ENCODE peak calls at places on chromosomes 11 and 22, in four cellular contexts. A is DND-41, Q is kidney, N is GM12865. D is an unnamed sample.

GRCh38 chr22:27676545-27677188 is 124.9 kb downstream of the MN1 start:
- DNase-seq in A (no peak), Q (no peak), N (no peak), D (no peak)

GRCh38 chr11:69094111-69094914 is 45.6 kb downstream of the TPCN2 start:
- DNase-seq in A (no peak), Q (peak; percentile 61), N (no peak), D (no peak)

GRCh38 chr22:28027453-28028448 is 108.7 kb upstream of the PITPNB start:
- DNase-seq in A (no peak), Q (no peak), N (no peak), D (no peak)

GRCh38 chr11:7332962-7333361 is 81.3 kb downstream of the SYT9 start:
- DNase-seq in A (no peak), Q (no peak), N (no peak), D (no peak)

GRCh38 chr11:109088061-109088460 is 333.9 kb upstream of the C11orf87 start:
- DNase-seq in A (no peak), Q (no peak), N (no peak), D (no peak)

GRCh38 chr11:69862797-69863543 is 43.8 kb upstream of the FGF3 start:
- DNase-seq in A (no peak), Q (no peak), N (no peak), D (no peak)

GRCh38 chr11:80592546-80592945 is 1151.7 kb upstream of the TENM4 start:
- DNase-seq in A (no peak), Q (no peak), N (no peak), D (no peak)

GRCh38 chr11:83819936-83820549 is 533.9 kb upstream of the CCDC90B start:
- DNase-seq in A (no peak), Q (no peak), N (peak; percentile 26), D (no peak)

GRCh38 chr11:17224727-17225126 is 16.9 kb upstream of the PIK3C2A start:
- DNase-seq in A (no peak), Q (no peak), N (no peak), D (no peak)

GRCh38 chr11:75328426-75329277 is 22.8 kb downstream of the ARRB1 start:
- DNase-seq in A (peak; percentile 84), Q (no peak), N (peak; percentile 55), D (no peak)

GRCh38 chr22:48276933-48277867 is 1514.8 kb downstream of the TBC1D22A start:
- DNase-seq in A (no peak), Q (peak; percentile 55), N (no peak), D (no peak)

GRCh38 chr22:38172489-38173155 is 9.0 kb downstream of the PLA2G6 start:
- DNase-seq in A (no peak), Q (peak; percentile 84), N (no peak), D (no peak)

GRCh38 chr11:66933508-66933907 is 24.7 kb downstream of the PC start:
- DNase-seq in A (no peak), Q (no peak), N (no peak), D (no peak)

GRCh38 chr11:24900960-24901549 is 404.2 kb downstream of the LUZP2 start:
- DNase-seq in A (no peak), Q (no peak), N (no peak), D (no peak)

GRCh38 chr11:134802598-134802997 is 390.6 kb upstream of the B3GAT1 start:
- DNase-seq in A (no peak), Q (no peak), N (no peak), D (no peak)

GRCh38 chr11:28833670-28834069 is 725.5 kb downstream of the METTL15 start:
- DNase-seq in A (no peak), Q (no peak), N (no peak), D (no peak)

GRCh38 chr11:68525930-68526329 is 65.4 kb downstream of the PPP6R3 start:
- DNase-seq in A (no peak), Q (no peak), N (no peak), D (no peak)

GRCh38 chr11:126378763-126379162 is 23.3 kb downstream of the ST3GAL4 start:
- DNase-seq in A (no peak), Q (no peak), N (no peak), D (no peak)

GRCh38 chr22:46546466-46547178 is 9.2 kb upstream of the CELSR1 start:
- DNase-seq in A (no peak), Q (peak; percentile 88), N (no peak), D (no peak)

GRCh38 chr11:12087075-12087775 is 23.2 kb upstream of the MICAL2 start:
- DNase-seq in A (peak; percentile 70), Q (no peak), N (peak; percentile 57), D (no peak)

GRCh38 chr11:58968251-58968711 is 29.0 kb downstream of the GLYATL1 start:
- DNase-seq in A (no peak), Q (peak; percentile 51), N (no peak), D (no peak)

GRCh38 chr11:131764126-131764525 is 393.7 kb downstream of the NTM start:
- DNase-seq in A (no peak), Q (no peak), N (no peak), D (no peak)

GRCh38 chr11:34624069-34624468 is 3.2 kb downstream of the EHF start:
- DNase-seq in A (no peak), Q (no peak), N (peak; percentile 82), D (no peak)
- H3K4me3 ChIP-seq in A (no peak overlapping the region), Q (no peak overlapping the region), N (no peak overlapping the region), D (peak overlapping the region; percentile 64)

GRCh38 chr11:61718046-61718531 is 34.3 kb upstream of the MYRF start:
- DNase-seq in A (no peak), Q (no peak), N (no peak), D (no peak)
- H3K4me3 ChIP-seq in A (no peak overlapping the region), Q (peak overlapping the region; percentile 9), N (no peak overlapping the region), D (no peak overlapping the region)

GRCh38 chr11:65436412-65437032 is 13.9 kb downstream of the NEAT1 start:
- DNase-seq in A (no peak), Q (peak; percentile 46), N (no peak), D (no peak)
- H3K4me3 ChIP-seq in A (no peak overlapping the region), Q (no peak overlapping the region), N (no peak overlapping the region), D (peak overlapping the region; percentile 36)

DNA sequence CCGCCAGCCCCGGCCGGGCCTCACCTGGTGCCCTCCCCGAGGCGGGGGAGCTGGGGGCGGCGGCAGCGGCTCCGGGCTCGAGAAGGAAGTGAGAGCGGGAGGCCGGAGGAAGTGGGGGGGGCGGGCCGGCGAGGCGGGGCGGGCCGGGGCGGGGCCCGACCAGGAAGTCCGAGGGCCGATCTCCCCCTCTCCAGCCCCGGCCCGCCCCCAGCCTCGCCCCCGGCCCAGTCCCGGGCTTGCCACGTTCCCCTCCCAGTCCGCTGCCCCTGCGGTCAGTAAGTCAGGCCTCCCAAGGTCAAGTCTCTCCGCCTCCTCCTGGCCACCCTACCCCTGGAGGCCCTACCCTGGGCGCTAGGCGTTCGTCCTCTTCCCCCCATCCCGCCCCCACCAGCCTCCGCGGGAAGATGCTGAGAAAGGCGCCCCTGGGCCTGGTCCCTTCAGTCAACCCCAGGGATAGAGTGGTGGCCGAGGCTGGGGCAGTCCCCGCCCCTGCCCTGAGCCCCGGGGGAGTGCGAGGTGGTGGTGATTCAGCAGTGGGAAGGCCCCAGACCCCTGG is at the start of gene RHOG:
- DNase-seq in A (no peak), Q (peak; percentile 97), N (peak; percentile 88), D (peak; percentile 85)
- H3K4me3 ChIP-seq in A (peak within 1 kb of the TSS; percentile 81), Q (peak within 1 kb of the TSS; percentile 75), N (peak within 1 kb of the TSS; percentile 66), D (peak within 1 kb of the TSS; percentile 75)

DNA sequence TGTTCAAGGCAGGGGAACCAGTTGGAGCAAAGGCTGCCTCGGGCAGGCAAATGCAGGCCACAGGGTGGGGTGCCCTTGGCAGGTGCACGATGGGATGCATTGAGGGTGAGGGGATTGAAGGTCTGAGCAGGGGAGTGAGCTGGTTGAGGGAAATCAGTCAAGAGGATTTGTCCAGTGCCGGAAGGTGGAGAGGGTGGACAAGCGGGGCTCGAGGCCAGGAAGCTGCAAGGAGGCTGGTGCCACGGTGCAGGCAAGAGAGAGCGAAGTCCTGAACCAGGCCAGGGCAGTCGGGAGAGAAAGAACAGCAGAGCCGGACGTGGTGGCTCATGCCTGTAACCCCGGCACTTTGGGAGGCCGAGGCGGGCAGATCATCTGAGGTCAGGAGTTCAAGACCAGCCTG is 10.4 kb upstream of the MS4A10 start:
- DNase-seq in A (no peak), Q (peak; percentile 64), N (no peak), D (no peak)
- H3K4me3 ChIP-seq in A (no peak overlapping the region), Q (no peak overlapping the region), N (no peak overlapping the region), D (no peak overlapping the region)

GRCh38 chr11:63491240-63491587 is 247 bp upstream of the PLAAT5 start:
- DNase-seq in A (no peak), Q (no peak), N (no peak), D (no peak)

GRCh38 chr11:63492441-63492840 is 1.5 kb upstream of the PLAAT5 start:
- DNase-seq in A (no peak), Q (no peak), N (no peak), D (no peak)

GRCh38 chr11:63493127-63493526 is 2.2 kb upstream of the PLAAT5 start:
- DNase-seq in A (no peak), Q (no peak), N (no peak), D (no peak)

GRCh38 chr11:63490551-63491239 is at the start of gene PLAAT5:
- DNase-seq in A (no peak), Q (peak; percentile 83), N (peak; percentile 7), D (no peak)

GRCh38 chr11:63491614-63492372 is 826 bp upstream of the PLAAT5 start:
- DNase-seq in A (no peak), Q (no peak), N (peak; percentile 4), D (no peak)
- H3K4me3 ChIP-seq in A (no peak overlapping the region), Q (peak overlapping the region; percentile 61), N (no peak overlapping the region), D (no peak overlapping the region)

DNA sequence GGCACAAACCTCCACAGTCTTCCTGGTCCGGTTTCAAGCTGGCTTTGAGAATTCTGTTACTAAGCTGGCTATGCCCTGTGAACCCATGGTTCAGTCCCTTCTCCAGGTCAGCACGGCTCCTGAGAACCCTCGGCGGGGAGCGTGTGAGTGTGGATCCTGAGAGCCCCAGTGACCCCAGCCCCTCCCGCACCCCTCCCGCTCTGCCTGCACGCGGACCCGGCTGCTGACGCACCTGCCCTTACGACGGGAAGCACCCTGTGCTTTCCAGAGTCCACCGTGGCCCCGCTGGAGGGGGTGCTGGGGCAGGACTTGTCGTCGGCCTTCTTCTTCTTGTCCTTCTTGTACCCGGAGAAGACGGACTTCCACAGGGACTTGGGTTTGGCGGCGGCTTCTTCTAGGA is 42.8 kb upstream of the BID start:
- DNase-seq in A (no peak), Q (no peak), N (no peak), D (no peak)
- H3K4me3 ChIP-seq in A (no peak overlapping the region), Q (no peak overlapping the region), N (no peak overlapping the region), D (no peak overlapping the region)

GRCh38 chr11:833849-834311 is 1.1 kb downstream of the CD151 start:
- DNase-seq in A (no peak), Q (no peak), N (no peak), D (no peak)

GRCh38 chr11:834371-835316 is 1.9 kb downstream of the CD151 start:
- DNase-seq in A (no peak), Q (peak; percentile 95), N (no peak), D (no peak)

GRCh38 chr11:831951-832528 is 712 bp upstream of the CD151 start:
- DNase-seq in A (no peak), Q (no peak), N (no peak), D (no peak)

GRCh38 chr11:832529-833113 is at the start of gene CD151:
- DNase-seq in A (no peak), Q (no peak), N (peak; percentile 68), D (no peak)

GRCh38 chr11:833114-833791 is 501 bp downstream of the CD151 start:
- DNase-seq in A (no peak), Q (peak; percentile 90), N (no peak), D (no peak)
- H3K4me3 ChIP-seq in A (peak overlapping the region; percentile 11), Q (peak overlapping the region; percentile 59), N (peak overlapping the region; percentile 61), D (peak overlapping the region; percentile 63)

D was measured in esophagus squamous epithelium.